ENCODE peak calls at places on chromosomes 6 and 20, in eight cellular contexts. Q is CD8-positive, alpha-beta T cell; A is heart right ventricle; R is fibroblast of lung; G is cardiac muscle cell; B is heart left ventricle; C is spleen; S is DND-41. L is an unnamed sample. For H3K27me3, the result is how much of the 10 kb centered on the place peaks cover.

GRCh38 chr6:20717743-20718142 is 183.5 kb downstream of the CDKAL1 start:
- DNase-seq in Q (no peak), A (no peak), R (no peak), G (peak), B (no peak), C (no peak), S (no peak), L (no peak)

GRCh38 chr20:33401042-33401921 is at the start of gene CDK5RAP1:
- DNase-seq in Q (peak), A (peak), R (peak), G (peak), B (peak), C (peak), S (peak), L (peak)

GRCh38 chr6:30073489-30074240 is 1.9 kb downstream of the RNF39 start:
- DNase-seq in Q (no peak), A (no peak), R (no peak), G (no peak), B (no peak), C (no peak), S (no peak), L (no peak)

GRCh38 chr6:73227606-73228255 is 2.4 kb upstream of the KHDC1L start:
- DNase-seq in Q (no peak), A (no peak), R (no peak), G (no peak), B (no peak), C (no peak), S (no peak), L (no peak)

GRCh38 chr20:2521369-2522305 is 12.9 kb upstream of the ZNF343 start:
- DNase-seq in Q (peak), A (peak), R (peak), G (peak), B (no peak), C (no peak), S (peak), L (no peak)

GRCh38 chr6:16104624-16105023 is 24.3 kb upstream of the MYLIP start:
- DNase-seq in Q (no peak), A (no peak), R (no peak), G (no peak), B (no peak), C (no peak), S (no peak), L (no peak)

GRCh38 chr6:170230520-170231390 is 60.1 kb downstream of the DLL1 start:
- DNase-seq in Q (no peak), A (no peak), R (no peak), G (no peak), B (peak), C (no peak), S (no peak), L (no peak)

GRCh38 chr20:3744806-3745685 is 12.6 kb downstream of the HSPA12B start:
- DNase-seq in Q (peak), A (peak), R (peak), G (peak), B (peak), C (peak), S (peak), L (peak)

GRCh38 chr20:3483309-3483708 is 12.5 kb downstream of the ATRN start:
- DNase-seq in Q (no peak), A (no peak), R (no peak), G (no peak), B (no peak), C (no peak), S (no peak), L (no peak)

GRCh38 chr6:146990284-146990683 is 213.9 kb upstream of the STXBP5 start:
- DNase-seq in Q (no peak), A (no peak), R (peak), G (no peak), B (no peak), C (no peak), S (no peak), L (no peak)

GRCh38 chr6:36318690-36319435 is 17.8 kb downstream of the BNIP5 start:
- DNase-seq in Q (no peak), A (no peak), R (no peak), G (no peak), B (no peak), C (no peak), S (no peak), L (no peak)

GRCh38 chr20:34008477-34008876 is 14.8 kb downstream of the RALY start:
- DNase-seq in Q (no peak), A (no peak), R (no peak), G (no peak), B (no peak), C (no peak), S (no peak), L (no peak)

GRCh38 chr6:134551245-134551960 is 233.5 kb upstream of the SGK1 start:
- DNase-seq in Q (no peak), A (no peak), R (peak), G (no peak), B (no peak), C (no peak), S (no peak), L (no peak)

GRCh38 chr6:31308845-31309175 is 36.9 kb upstream of the HLA-C start:
- DNase-seq in Q (no peak), A (no peak), R (no peak), G (no peak), B (no peak), C (no peak), S (no peak), L (no peak)

GRCh38 chr6:31304683-31305082 is 32.8 kb upstream of the HLA-C start:
- DNase-seq in Q (no peak), A (no peak), R (no peak), G (no peak), B (no peak), C (no peak), S (no peak), L (peak)

GRCh38 chr6:31307669-31308049 is 35.8 kb upstream of the HLA-C start:
- DNase-seq in Q (no peak), A (no peak), R (no peak), G (no peak), B (peak), C (peak), S (no peak), L (no peak)

GRCh38 chr6:31308050-31308844 is 36.4 kb upstream of the HLA-C start:
- DNase-seq in Q (peak), A (no peak), R (no peak), G (no peak), B (peak), C (peak), S (no peak), L (peak)

DNA sequence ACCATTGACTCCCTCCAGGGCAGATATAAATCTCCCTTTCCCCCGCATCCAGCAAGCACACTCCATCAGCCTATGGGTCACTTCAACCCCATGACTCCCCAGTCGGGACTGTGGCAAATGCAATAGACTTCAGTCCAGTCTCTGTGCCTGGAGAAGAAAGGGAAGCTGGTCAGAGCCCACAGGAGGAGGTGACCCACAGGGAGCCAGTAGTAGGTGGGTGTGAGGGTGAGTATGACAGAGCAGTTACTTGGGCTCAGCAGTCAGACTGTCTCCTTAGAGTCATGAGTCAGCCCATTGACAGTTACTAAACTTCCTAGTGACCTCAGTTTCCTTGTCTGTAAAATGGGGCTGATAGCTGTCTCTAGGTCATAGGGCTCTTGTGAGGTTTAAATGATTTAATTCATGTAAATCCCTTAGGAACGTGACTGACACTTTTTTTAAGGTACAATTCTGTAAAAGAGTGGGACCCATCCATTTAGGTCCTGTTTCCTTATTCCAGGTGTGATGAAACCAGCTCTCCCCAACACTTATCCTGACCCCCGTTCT is 33.9 kb upstream of the HLA-C start:
- DNase-seq in Q (no peak), A (no peak), R (no peak), G (no peak), B (no peak), C (no peak), S (no peak), L (no peak)
- H3K27me3 ChIP-seq in Q (under half), A (half or more), R (under half), G (under half), B (under half), C (under half), S (under half), L (under half)

DNA sequence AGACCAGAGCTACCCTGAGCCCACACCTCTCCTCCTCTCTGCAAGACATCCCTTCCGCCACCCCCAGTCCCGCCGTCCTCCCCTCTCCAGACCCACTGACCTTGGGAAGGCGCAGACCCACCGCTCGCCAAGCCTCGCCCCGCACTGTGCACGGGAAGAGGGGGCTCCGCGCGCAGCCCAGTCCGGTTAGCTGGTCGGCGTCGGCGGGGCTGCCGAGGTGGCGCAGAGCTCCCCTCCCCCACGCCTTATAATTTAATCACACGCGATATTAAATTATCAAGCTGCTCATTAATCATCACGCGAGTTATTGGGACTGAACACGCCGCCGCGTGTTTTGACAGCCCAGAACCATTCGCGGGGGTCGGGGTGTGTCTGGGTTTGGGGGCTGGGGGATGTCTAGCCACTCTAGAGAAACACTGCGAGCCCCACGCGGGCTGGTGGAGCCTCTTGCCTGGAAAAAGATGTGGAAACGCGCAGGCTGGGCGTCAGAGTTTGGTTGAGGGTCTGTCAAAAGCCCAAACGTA is at the start of gene LINC00237:
- DNase-seq in Q (no peak), A (no peak), R (no peak), G (no peak), B (no peak), C (no peak), S (no peak), L (peak)
- H3K4me3 ChIP-seq in Q (no peak), A (peak), R (no peak), G (peak), B (peak), C (no peak), S (no peak), L (no peak)

GRCh38 chr20:63409834-63410435 is 48.8 kb upstream of the CHRNA4 start:
- DNase-seq in Q (no peak), A (no peak), R (no peak), G (no peak), B (no peak), C (no peak), S (no peak), L (no peak)

GRCh38 chr20:63411898-63412631 is 50.9 kb upstream of the CHRNA4 start:
- DNase-seq in Q (no peak), A (no peak), R (no peak), G (no peak), B (no peak), C (no peak), S (no peak), L (no peak)

GRCh38 chr20:63413323-63413722 is 52.2 kb upstream of the CHRNA4 start:
- DNase-seq in Q (no peak), A (no peak), R (no peak), G (no peak), B (no peak), C (no peak), S (no peak), L (no peak)

GRCh38 chr20:63412889-63413288 is 51.7 kb upstream of the CHRNA4 start:
- DNase-seq in Q (no peak), A (no peak), R (no peak), G (no peak), B (no peak), C (no peak), S (no peak), L (no peak)

DNA sequence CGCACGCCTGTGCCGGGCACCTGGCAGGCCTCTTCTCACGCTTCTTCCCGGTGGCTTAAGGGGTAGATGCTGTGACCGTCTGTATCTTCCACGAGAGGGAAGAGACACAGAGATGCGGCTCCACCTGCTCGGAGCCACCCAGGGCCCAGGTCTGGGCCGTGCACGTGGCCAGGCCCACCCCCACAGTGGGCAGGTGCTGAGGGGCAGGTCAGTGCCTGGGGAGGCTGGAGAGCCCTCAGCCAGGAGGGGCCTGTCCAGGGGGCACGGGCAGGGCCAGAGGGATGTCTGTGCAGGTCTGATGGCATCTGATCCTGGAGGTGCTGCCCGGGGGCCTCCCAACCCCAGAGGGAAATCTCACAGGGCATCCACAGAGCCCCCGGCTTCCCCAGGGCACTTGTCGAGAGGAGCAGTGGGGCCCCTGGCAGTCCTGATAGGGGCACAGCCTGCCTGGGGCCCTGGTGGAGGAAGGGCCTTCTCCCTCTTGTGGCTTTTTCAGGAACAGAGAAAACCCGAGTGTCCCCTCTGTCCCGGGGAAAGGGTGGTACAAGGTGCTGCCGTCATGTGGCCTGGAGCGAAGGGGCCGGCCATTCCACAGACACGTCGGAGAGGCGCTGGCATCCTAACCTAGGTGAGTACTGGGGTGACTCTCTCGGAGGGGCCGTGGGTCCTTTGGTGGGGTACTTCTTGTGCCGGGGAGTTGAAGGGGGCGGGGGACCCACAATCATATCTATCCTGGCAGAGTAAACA is 50.2 kb upstream of the CHRNA4 start:
- DNase-seq in Q (no peak), A (no peak), R (no peak), G (no peak), B (no peak), C (no peak), S (no peak), L (no peak)
- H3K27me3 ChIP-seq in Q (under half), A (under half), R (under half), G (under half), B (under half), C (under half), S (under half), L (under half)

DNA sequence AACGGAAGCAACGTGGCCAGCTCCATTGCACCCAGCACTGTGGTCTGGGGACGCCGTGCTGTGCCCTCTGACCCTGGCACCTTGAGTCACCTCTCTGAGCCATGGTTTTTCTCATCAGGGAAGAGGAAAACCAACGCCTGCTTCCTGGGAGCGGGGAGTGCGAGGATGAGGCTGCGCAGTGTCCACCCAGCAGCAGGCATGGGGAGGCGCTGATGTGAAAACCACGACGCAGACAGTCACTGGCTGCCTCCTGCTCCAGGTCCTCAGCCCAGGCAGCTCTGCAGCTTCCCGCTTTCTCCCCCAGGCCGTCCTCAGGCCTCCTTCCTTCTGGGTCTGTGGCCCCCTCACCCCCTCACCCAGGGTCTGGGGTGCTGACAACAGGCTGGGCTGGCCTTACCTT is 14.0 kb downstream of the GATA5 start:
- DNase-seq in Q (no peak), A (no peak), R (no peak), G (no peak), B (no peak), C (no peak), S (no peak), L (no peak)
- H3K4me3 ChIP-seq in Q (no peak), A (no peak), R (no peak), G (no peak), B (no peak), C (no peak), S (no peak), L (no peak)

DNA sequence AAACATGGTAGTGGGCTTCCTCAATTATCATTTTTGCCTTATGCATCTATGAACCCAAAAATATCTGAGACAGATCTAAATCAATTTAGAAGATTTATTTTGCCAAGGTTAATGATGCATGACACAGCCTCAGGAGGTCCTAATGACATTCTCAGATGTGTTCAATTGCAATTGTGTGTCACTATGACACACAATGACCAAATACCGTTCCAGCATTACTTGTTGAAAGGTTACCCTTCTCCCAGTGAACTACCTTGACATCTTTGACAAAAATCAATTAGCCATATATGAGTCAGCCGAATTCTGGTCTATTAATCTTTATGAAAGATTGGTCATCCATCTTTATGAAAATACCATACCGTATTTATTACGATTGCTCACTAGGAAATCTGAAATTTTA is 592.5 kb upstream of the GJE1 start:
- DNase-seq in Q (no peak), A (no peak), R (peak), G (no peak), B (no peak), C (no peak), S (no peak), L (no peak)
- H3K27me3 ChIP-seq in Q (under half), A (under half), R (under half), G (under half), B (under half), C (under half), S (under half), L (under half)

GRCh38 chr6:122069933-122070332 is 329.5 kb upstream of the HSF2 start:
- DNase-seq in Q (no peak), A (no peak), R (peak), G (no peak), B (no peak), C (no peak), S (no peak), L (no peak)

GRCh38 chr6:122075084-122075760 is 324.2 kb upstream of the HSF2 start:
- DNase-seq in Q (no peak), A (no peak), R (no peak), G (no peak), B (no peak), C (no peak), S (no peak), L (no peak)

GRCh38 chr6:122068291-122068769 is 331.1 kb upstream of the HSF2 start:
- DNase-seq in Q (no peak), A (no peak), R (no peak), G (no peak), B (no peak), C (no peak), S (no peak), L (no peak)

GRCh38 chr6:122077603-122078002 is 321.8 kb upstream of the HSF2 start:
- DNase-seq in Q (no peak), A (no peak), R (no peak), G (no peak), B (no peak), C (no peak), S (no peak), L (no peak)

GRCh38 chr6:122071950-122072647 is 327.4 kb upstream of the HSF2 start:
- DNase-seq in Q (no peak), A (peak), R (peak), G (no peak), B (no peak), C (no peak), S (no peak), L (no peak)
- H3K4me3 ChIP-seq in Q (no peak), A (no peak), R (no peak), G (no peak), B (no peak), C (no peak), S (no peak), L (no peak)

GRCh38 chr6:116672306-116672705 is 3.7 kb upstream of the ZUP1 start:
- DNase-seq in Q (no peak), A (no peak), R (no peak), G (no peak), B (no peak), C (no peak), S (no peak), L (no peak)
- H3K27me3 ChIP-seq in Q (under half), A (under half), R (under half), G (under half), B (under half), C (under half), S (under half), L (under half)

DNA sequence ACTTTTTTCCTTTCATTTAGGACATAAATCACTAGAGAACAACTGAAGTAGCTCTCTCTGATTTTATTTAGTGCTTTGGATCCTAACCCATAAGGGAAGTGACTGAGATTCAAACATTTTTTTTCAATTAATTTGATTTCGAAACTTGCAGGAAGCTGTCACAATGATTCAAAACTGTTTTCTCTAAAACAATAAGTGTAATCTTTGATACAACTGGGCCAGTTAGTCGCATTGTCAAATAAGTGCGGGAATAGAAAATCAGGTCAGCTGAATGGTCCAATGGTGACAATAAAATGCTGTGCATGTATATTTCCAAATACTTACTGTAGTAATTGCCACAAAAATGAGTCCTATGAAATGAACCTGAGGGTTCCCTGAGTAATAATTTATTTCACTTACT is 930.8 kb downstream of the TFAP2A start:
- DNase-seq in Q (no peak), A (no peak), R (no peak), G (no peak), B (no peak), C (no peak), S (no peak), L (no peak)
- H3K4me3 ChIP-seq in Q (no peak), A (no peak), R (no peak), G (no peak), B (no peak), C (no peak), S (no peak), L (no peak)